ENCODE peak calls at places on chromosomes 4 and X, in six cellular contexts. One of them, this sample, is unnamed.

GRCh38 chr4:43718369-43718768 is 730.2 kb downstream of the KCTD8 start:
- DNase-seq in H4: peak
- DNase-seq in erythroblast: no peak
- DNase-seq in NCI-H460: no peak
- DNase-seq in transverse colon: no peak
- DNase-seq in stimulated activated CD4-positive, alpha-beta T cell treated with anti-CD3 and anti-CD28 coated beads, Interleukin-2, amount 100 ng/mL, for 48 hours: no peak
- DNase-seq in this sample: no peak

GRCh38 chr4:99658666-99659065 is 1.0 kb upstream of the C4orf54 start:
- DNase-seq in H4: no peak
- DNase-seq in erythroblast: no peak
- DNase-seq in NCI-H460: no peak
- DNase-seq in transverse colon: no peak
- DNase-seq in stimulated activated CD4-positive, alpha-beta T cell treated with anti-CD3 and anti-CD28 coated beads, Interleukin-2, amount 100 ng/mL, for 48 hours: no peak
- DNase-seq in this sample: no peak

GRCh38 chr4:84673475-84674230 is 90.7 kb downstream of the CDS1 start:
- DNase-seq in H4: peak
- DNase-seq in erythroblast: no peak
- DNase-seq in NCI-H460: no peak
- DNase-seq in transverse colon: no peak
- DNase-seq in stimulated activated CD4-positive, alpha-beta T cell treated with anti-CD3 and anti-CD28 coated beads, Interleukin-2, amount 100 ng/mL, for 48 hours: no peak
- DNase-seq in this sample: peak

GRCh38 chrX:68686684-68687045 is 39.2 kb downstream of the STARD8 start:
- DNase-seq in H4: no peak
- DNase-seq in erythroblast: peak
- DNase-seq in NCI-H460: no peak
- DNase-seq in transverse colon: no peak
- DNase-seq in stimulated activated CD4-positive, alpha-beta T cell treated with anti-CD3 and anti-CD28 coated beads, Interleukin-2, amount 100 ng/mL, for 48 hours: no peak
- DNase-seq in this sample: no peak

GRCh38 chr4:143286733-143287570 is 49.7 kb upstream of the GAB1 start:
- DNase-seq in H4: no peak
- DNase-seq in erythroblast: no peak
- DNase-seq in NCI-H460: peak
- DNase-seq in transverse colon: no peak
- DNase-seq in stimulated activated CD4-positive, alpha-beta T cell treated with anti-CD3 and anti-CD28 coated beads, Interleukin-2, amount 100 ng/mL, for 48 hours: no peak
- DNase-seq in this sample: peak

GRCh38 chr4:39446842-39447573 is 11.7 kb downstream of the RPL9 start:
- DNase-seq in H4: no peak
- DNase-seq in erythroblast: peak
- DNase-seq in NCI-H460: no peak
- DNase-seq in transverse colon: peak
- DNase-seq in stimulated activated CD4-positive, alpha-beta T cell treated with anti-CD3 and anti-CD28 coated beads, Interleukin-2, amount 100 ng/mL, for 48 hours: no peak
- DNase-seq in this sample: no peak

GRCh38 chr4:53476232-53477037 is 99.0 kb downstream of the FIP1L1 start:
- DNase-seq in H4: peak
- DNase-seq in erythroblast: no peak
- DNase-seq in NCI-H460: no peak
- DNase-seq in transverse colon: no peak
- DNase-seq in stimulated activated CD4-positive, alpha-beta T cell treated with anti-CD3 and anti-CD28 coated beads, Interleukin-2, amount 100 ng/mL, for 48 hours: no peak
- DNase-seq in this sample: peak

GRCh38 chrX:125621588-125621927 is 301.9 kb downstream of the TEX13C start:
- DNase-seq in H4: no peak
- DNase-seq in erythroblast: no peak
- DNase-seq in NCI-H460: no peak
- DNase-seq in transverse colon: no peak
- DNase-seq in stimulated activated CD4-positive, alpha-beta T cell treated with anti-CD3 and anti-CD28 coated beads, Interleukin-2, amount 100 ng/mL, for 48 hours: no peak
- DNase-seq in this sample: no peak

GRCh38 chr4:41133619-41134018 is 80.7 kb downstream of the APBB2 start:
- DNase-seq in H4: no peak
- DNase-seq in erythroblast: no peak
- DNase-seq in NCI-H460: no peak
- DNase-seq in transverse colon: no peak
- DNase-seq in stimulated activated CD4-positive, alpha-beta T cell treated with anti-CD3 and anti-CD28 coated beads, Interleukin-2, amount 100 ng/mL, for 48 hours: no peak
- DNase-seq in this sample: no peak

GRCh38 chr4:126890994-126891393 is 741.8 kb upstream of the INTU start:
- DNase-seq in H4: no peak
- DNase-seq in erythroblast: no peak
- DNase-seq in NCI-H460: no peak
- DNase-seq in transverse colon: no peak
- DNase-seq in stimulated activated CD4-positive, alpha-beta T cell treated with anti-CD3 and anti-CD28 coated beads, Interleukin-2, amount 100 ng/mL, for 48 hours: no peak
- DNase-seq in this sample: no peak

GRCh38 chr4:39614487-39615162 is 24.0 kb downstream of the SMIM14 start:
- DNase-seq in H4: peak
- DNase-seq in erythroblast: no peak
- DNase-seq in NCI-H460: no peak
- DNase-seq in transverse colon: no peak
- DNase-seq in stimulated activated CD4-positive, alpha-beta T cell treated with anti-CD3 and anti-CD28 coated beads, Interleukin-2, amount 100 ng/mL, for 48 hours: no peak
- DNase-seq in this sample: peak

GRCh38 chr4:80926446-80926845 is 104.1 kb upstream of the BMP3 start:
- DNase-seq in H4: no peak
- DNase-seq in erythroblast: no peak
- DNase-seq in NCI-H460: no peak
- DNase-seq in transverse colon: no peak
- DNase-seq in stimulated activated CD4-positive, alpha-beta T cell treated with anti-CD3 and anti-CD28 coated beads, Interleukin-2, amount 100 ng/mL, for 48 hours: no peak
- DNase-seq in this sample: no peak

GRCh38 chr4:181688416-181688815 is 554.8 kb upstream of the TENM3 start:
- DNase-seq in H4: peak
- DNase-seq in erythroblast: no peak
- DNase-seq in NCI-H460: peak
- DNase-seq in transverse colon: no peak
- DNase-seq in stimulated activated CD4-positive, alpha-beta T cell treated with anti-CD3 and anti-CD28 coated beads, Interleukin-2, amount 100 ng/mL, for 48 hours: no peak
- DNase-seq in this sample: no peak

GRCh38 chr4:118767109-118767508 is 68.8 kb downstream of the SEC24D start:
- DNase-seq in H4: no peak
- DNase-seq in erythroblast: peak
- DNase-seq in NCI-H460: no peak
- DNase-seq in transverse colon: no peak
- DNase-seq in stimulated activated CD4-positive, alpha-beta T cell treated with anti-CD3 and anti-CD28 coated beads, Interleukin-2, amount 100 ng/mL, for 48 hours: no peak
- DNase-seq in this sample: no peak

GRCh38 chr4:177558995-177559394 is 116.8 kb upstream of the AGA start:
- DNase-seq in H4: no peak
- DNase-seq in erythroblast: no peak
- DNase-seq in NCI-H460: no peak
- DNase-seq in transverse colon: no peak
- DNase-seq in stimulated activated CD4-positive, alpha-beta T cell treated with anti-CD3 and anti-CD28 coated beads, Interleukin-2, amount 100 ng/mL, for 48 hours: no peak
- DNase-seq in this sample: no peak

GRCh38 chrX:10062352-10062751 is 94.4 kb upstream of the CLCN4 start:
- DNase-seq in H4: no peak
- DNase-seq in erythroblast: no peak
- DNase-seq in NCI-H460: no peak
- DNase-seq in transverse colon: no peak
- DNase-seq in stimulated activated CD4-positive, alpha-beta T cell treated with anti-CD3 and anti-CD28 coated beads, Interleukin-2, amount 100 ng/mL, for 48 hours: no peak
- DNase-seq in this sample: no peak